ENCODE peak calls at places on chromosomes 11 and 22, in five cellular contexts. S is HepG2, I is K562, M is SK-N-SH, N is HCT116. D is an unnamed sample. For H3K9me3, the result is how much of the 10 kb centered on the place peaks cover.

GRCh38 chr22:33781396-33781795 is 138.9 kb downstream of the LARGE1 start:
- DNase-seq in S (no peak), I (no peak), M (no peak), N (no peak), D (no peak)

GRCh38 chr11:122201126-122201525 is 85.1 kb upstream of the BLID start:
- DNase-seq in S (no peak), I (no peak), M (no peak), N (no peak), D (no peak)

GRCh38 chr11:1486054-1486825 is at the start of gene MOB2:
- DNase-seq in S (no peak), I (peak), M (no peak), N (no peak), D (no peak)

GRCh38 chr11:108135845-108136599 is 14.7 kb downstream of the ACAT1 start:
- DNase-seq in S (no peak), I (no peak), M (no peak), N (no peak), D (no peak)

GRCh38 chr22:30261134-30261533 is 5.5 kb downstream of the OSM start:
- DNase-seq in S (peak), I (no peak), M (no peak), N (no peak), D (no peak)

GRCh38 chr22:39489094-39490068 is 12.7 kb upstream of the MIEF1 start:
- DNase-seq in S (no peak), I (no peak), M (no peak), N (no peak), D (no peak)

GRCh38 chr11:61966673-61967176 is 709 bp downstream of the FTH1 start:
- DNase-seq in S (no peak), I (peak), M (peak), N (no peak), D (no peak)

GRCh38 chr11:119091966-119092879 is 7.5 kb downstream of the HMBS start:
- DNase-seq in S (no peak), I (no peak), M (no peak), N (no peak), D (no peak)

GRCh38 chr11:3080733-3081385 is 23.6 kb upstream of the CARS1 start:
- DNase-seq in S (no peak), I (no peak), M (no peak), N (no peak), D (no peak)

GRCh38 chr11:2533642-2534115 is 88.9 kb downstream of the KCNQ1 start:
- DNase-seq in S (peak), I (peak), M (no peak), N (peak), D (peak)

GRCh38 chr11:124627546-124627945 is 4.9 kb downstream of the TBRG1 start:
- DNase-seq in S (no peak), I (no peak), M (no peak), N (no peak), D (no peak)

GRCh38 chr22:30230330-30230729 is 16.2 kb downstream of the LIF start:
- DNase-seq in S (no peak), I (no peak), M (no peak), N (no peak), D (no peak)

GRCh38 chr22:49282596-49282995 is 545.1 kb downstream of the BRD1 start:
- DNase-seq in S (no peak), I (no peak), M (no peak), N (no peak), D (no peak)

GRCh38 chr22:46036558-46037408 is 59.8 kb upstream of the WNT7B start:
- DNase-seq in S (peak), I (peak), M (peak), N (peak), D (no peak)

GRCh38 chr11:8584511-8584910 is 9.5 kb downstream of the STK33 start:
- DNase-seq in S (peak), I (no peak), M (no peak), N (no peak), D (no peak)

GRCh38 chr11:45811109-45811435 is 6.1 kb downstream of the SLC35C1 start:
- DNase-seq in S (no peak), I (no peak), M (no peak), N (no peak), D (no peak)

GRCh38 chr11:30481385-30481784 is 104.8 kb downstream of the MPPED2 start:
- DNase-seq in S (no peak), I (no peak), M (peak), N (no peak), D (no peak)

GRCh38 chr11:36688132-36688531 is 90.1 kb upstream of the RAG2 start:
- DNase-seq in S (no peak), I (no peak), M (no peak), N (no peak), D (no peak)

GRCh38 chr11:36689442-36689841 is 91.4 kb upstream of the RAG2 start:
- DNase-seq in S (no peak), I (no peak), M (no peak), N (no peak), D (no peak)

GRCh38 chr11:36683823-36684222 is 85.8 kb upstream of the RAG2 start:
- DNase-seq in S (no peak), I (no peak), M (no peak), N (no peak), D (no peak)

GRCh38 chr11:36688892-36689291 is 90.9 kb upstream of the RAG2 start:
- DNase-seq in S (no peak), I (no peak), M (no peak), N (no peak), D (no peak)

DNA sequence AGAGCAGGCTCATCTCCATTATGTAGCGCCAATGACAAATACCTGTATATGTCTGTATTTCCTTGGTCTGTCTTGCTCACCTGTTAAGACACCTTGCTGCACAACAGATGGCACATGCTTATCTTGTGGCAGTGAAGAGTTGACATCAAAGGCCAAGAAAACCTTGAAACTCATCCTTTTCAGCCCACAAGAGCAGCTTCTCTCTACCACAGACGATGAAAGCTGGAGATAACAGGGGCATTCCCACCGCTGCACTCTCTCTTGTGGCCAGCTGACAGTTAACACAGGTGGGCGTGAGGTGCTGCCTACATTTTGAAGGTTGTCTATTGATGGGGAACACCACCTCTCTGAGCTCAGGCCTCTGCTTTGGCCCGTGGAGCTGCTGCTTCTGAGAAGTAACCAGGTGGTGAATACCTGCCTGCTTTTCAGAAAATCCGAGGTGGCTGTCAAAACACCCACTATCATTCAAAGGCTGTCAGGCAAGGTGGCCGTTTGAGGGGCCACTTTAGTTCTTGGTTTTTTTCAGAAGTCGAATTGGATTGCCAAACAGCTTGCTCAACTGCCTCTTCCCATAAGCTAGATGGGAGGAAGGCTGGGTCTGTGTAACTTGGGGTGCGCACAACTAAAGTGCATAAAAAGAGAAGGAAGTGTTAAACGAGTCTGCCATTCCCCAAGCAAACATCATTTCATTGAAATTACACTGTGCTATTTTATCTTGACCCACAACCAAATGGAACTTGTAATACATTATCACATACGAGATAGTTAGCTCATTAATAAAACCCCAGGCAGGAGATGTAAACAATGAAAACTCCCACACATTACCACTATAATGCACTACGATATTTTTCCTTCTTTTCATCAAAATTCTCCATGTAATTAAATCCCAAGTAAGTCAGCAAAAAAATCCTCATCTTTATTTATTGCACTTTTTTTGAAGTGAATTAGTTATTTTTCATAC is 87.1 kb upstream of the RAG2 start:
- DNase-seq in S (no peak), I (no peak), M (no peak), N (no peak), D (no peak)
- TF ChIP-seq SIN3A in S (no peak), I (no peak), M (no peak), N (no peak), D (no peak)

GRCh38 chr11:116173946-116174911 is 598.6 kb downstream of the BUD13 start:
- DNase-seq in S (no peak), I (no peak), M (no peak), N (no peak), D (no peak)

GRCh38 chr11:116176484-116177005 is 596.2 kb downstream of the BUD13 start:
- DNase-seq in S (no peak), I (no peak), M (no peak), N (no peak), D (no peak)

GRCh38 chr11:116177521-116178220 is 595.1 kb downstream of the BUD13 start:
- DNase-seq in S (no peak), I (no peak), M (no peak), N (no peak), D (no peak)

GRCh38 chr11:116173506-116173905 is 599.3 kb downstream of the BUD13 start:
- DNase-seq in S (no peak), I (no peak), M (no peak), N (no peak), D (no peak)

GRCh38 chr11:116175707-116176106 is 597.1 kb downstream of the BUD13 start:
- DNase-seq in S (no peak), I (no peak), M (no peak), N (no peak), D (no peak)
- H3K9me3 ChIP-seq in S (under half), I (under half), M (under half), N (under half), D (under half)

DNA sequence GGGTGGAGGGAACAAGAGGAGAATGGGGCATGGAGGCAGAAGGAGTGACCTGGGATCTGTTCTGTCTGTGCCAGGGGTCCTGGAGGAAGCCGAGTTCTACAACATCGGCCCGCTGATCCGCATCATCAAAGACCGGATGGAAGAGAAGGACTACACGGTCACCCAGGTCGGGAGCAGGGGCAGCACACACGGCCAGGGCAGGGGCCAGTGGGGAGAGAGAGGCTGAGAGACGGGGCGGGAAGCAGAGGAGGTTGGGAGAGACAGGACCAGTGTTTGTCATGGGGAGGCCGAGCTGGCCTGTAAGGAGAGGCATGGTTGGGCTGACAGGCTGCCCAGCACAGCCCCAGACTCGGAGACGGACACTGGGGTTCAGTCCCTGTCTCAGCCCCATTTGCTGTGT is 4.7 kb downstream of the KCTD17 start:
- DNase-seq in S (no peak), I (no peak), M (no peak), N (no peak), D (no peak)
- TF ChIP-seq SIN3A in S (no peak), I (no peak), M (no peak), N (no peak), D (no peak)

GRCh38 chr11:50174975-50175374 is 142.3 kb downstream of the OR4C45 start:
- DNase-seq in S (no peak), I (no peak), M (no peak), N (no peak), D (no peak)
- H3K9me3 ChIP-seq in S (under half), I (under half), M (under half), N (under half), D (under half)

GRCh38 chr11:21774212-21774611 is 418.7 kb upstream of the ANO5 start:
- DNase-seq in S (no peak), I (no peak), M (no peak), N (no peak), D (no peak)

GRCh38 chr11:21768388-21768787 is 424.5 kb upstream of the ANO5 start:
- DNase-seq in S (no peak), I (no peak), M (no peak), N (no peak), D (no peak)

GRCh38 chr11:21769188-21769587 is 423.7 kb upstream of the ANO5 start:
- DNase-seq in S (no peak), I (no peak), M (no peak), N (no peak), D (no peak)

GRCh38 chr11:21771097-21771496 is 421.8 kb upstream of the ANO5 start:
- DNase-seq in S (no peak), I (no peak), M (no peak), N (no peak), D (no peak)
- TF ChIP-seq SIN3A in S (no peak), I (no peak), M (no peak), N (no peak), D (no peak)

GRCh38 chr11:54979375-54979774 is 272.7 kb downstream of the OR4A5 start:
- DNase-seq in S (no peak), I (no peak), M (no peak), N (no peak), D (no peak)
- H3K9me3 ChIP-seq in S (half or more), I (under half), M (under half), N (under half), D (under half)

GRCh38 chr11:34182425-34182824 is 77.0 kb downstream of the NAT10 start:
- DNase-seq in S (no peak), I (no peak), M (no peak), N (no peak), D (no peak)

GRCh38 chr11:34181254-34181653 is 75.8 kb downstream of the NAT10 start:
- DNase-seq in S (no peak), I (no peak), M (no peak), N (no peak), D (no peak)

GRCh38 chr11:34182921-34183685 is 77.7 kb downstream of the NAT10 start:
- DNase-seq in S (no peak), I (no peak), M (no peak), N (no peak), D (no peak)

GRCh38 chr11:34180045-34180813 is 74.8 kb downstream of the NAT10 start:
- DNase-seq in S (no peak), I (no peak), M (no peak), N (no peak), D (no peak)

DNA sequence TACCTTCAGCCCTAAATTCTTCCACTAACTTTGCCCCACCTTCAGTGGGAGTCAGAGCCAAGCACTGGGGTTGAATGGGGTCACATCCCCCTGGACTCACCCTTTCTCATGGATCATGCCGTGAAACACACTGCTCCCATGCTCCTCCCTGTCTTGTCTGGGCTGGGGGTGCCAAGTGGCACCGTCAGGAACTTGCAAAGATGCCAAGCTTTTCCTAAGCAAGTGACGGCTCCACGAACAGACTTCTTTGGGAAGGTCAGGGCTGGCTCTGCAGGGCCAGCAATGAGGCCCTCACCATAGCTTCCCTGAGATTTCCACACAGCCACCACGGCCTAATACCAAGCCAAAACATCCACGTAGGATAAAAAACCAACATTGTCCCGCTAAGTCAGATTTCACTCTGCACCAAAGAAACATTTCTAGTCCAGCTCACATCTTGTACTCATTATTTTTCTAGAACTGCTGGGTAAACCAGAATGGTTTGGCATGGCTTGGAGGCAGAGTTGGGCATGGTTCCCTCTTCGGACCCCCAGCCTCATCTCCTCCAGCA is 76.5 kb downstream of the NAT10 start:
- DNase-seq in S (no peak), I (no peak), M (no peak), N (no peak), D (no peak)
- TF ChIP-seq SIN3A in S (no peak), I (no peak), M (no peak), N (no peak), D (no peak)

D was measured in Panc1.